ENCODE peak calls at places on chromosomes 12 and 14, in nine cellular contexts. One of them, this sample, is unnamed.
A peak's percentile ranks its signal among the peaks of the same experiment; 100 is the strongest.

GRCh38 chr12:26631846-26632245 is 201.1 kb downstream of the ITPR2 start:
- DNase-seq in ELR: peak; percentile 30
- DNase-seq in mucosa of descending colon: no peak
- DNase-seq in GM06990: no peak
- DNase-seq in heart left ventricle: no peak
- DNase-seq in AG09309: peak; percentile 73
- DNase-seq in foreskin melanocyte: no peak
- DNase-seq in EL: no peak
- DNase-seq in NCI-H774: no peak
- DNase-seq in this sample: no peak

GRCh38 chr14:98916036-98916435 is 356.0 kb downstream of the BCL11B start:
- DNase-seq in EL: no peak
- DNase-seq in mucosa of descending colon: no peak
- DNase-seq in heart left ventricle: no peak
- DNase-seq in GM06990: no peak
- DNase-seq in ELR: no peak
- DNase-seq in AG09309: no peak
- DNase-seq in NCI-H774: no peak
- DNase-seq in foreskin melanocyte: no peak
- DNase-seq in this sample: no peak

GRCh38 chr14:35879654-35880249 is 53.6 kb downstream of the BRMS1L start:
- DNase-seq in foreskin melanocyte: peak; percentile 20
- DNase-seq in heart left ventricle: no peak
- DNase-seq in ELR: peak; percentile 53
- DNase-seq in AG09309: no peak
- DNase-seq in EL: peak; percentile 17
- DNase-seq in NCI-H774: peak; percentile 16
- DNase-seq in GM06990: no peak
- DNase-seq in mucosa of descending colon: no peak
- DNase-seq in this sample: no peak

GRCh38 chr12:18898469-18898868 is 160.6 kb downstream of the CAPZA3 start:
- DNase-seq in ELR: peak; percentile 10
- DNase-seq in EL: peak; percentile 4
- DNase-seq in NCI-H774: no peak
- DNase-seq in GM06990: no peak
- DNase-seq in heart left ventricle: no peak
- DNase-seq in foreskin melanocyte: peak; percentile 11
- DNase-seq in mucosa of descending colon: no peak
- DNase-seq in AG09309: no peak
- DNase-seq in this sample: no peak

GRCh38 chr12:97535582-97535981 is 73.0 kb downstream of the RMST start:
- DNase-seq in ELR: no peak
- DNase-seq in NCI-H774: no peak
- DNase-seq in GM06990: no peak
- DNase-seq in heart left ventricle: no peak
- DNase-seq in foreskin melanocyte: no peak
- DNase-seq in mucosa of descending colon: no peak
- DNase-seq in EL: no peak
- DNase-seq in AG09309: no peak
- DNase-seq in this sample: no peak

GRCh38 chr12:75724913-75725312 is 213.5 kb upstream of the KRR1 start:
- DNase-seq in ELR: peak; percentile 93
- DNase-seq in GM06990: no peak
- DNase-seq in mucosa of descending colon: no peak
- DNase-seq in AG09309: peak; percentile 44
- DNase-seq in EL: peak; percentile 91
- DNase-seq in NCI-H774: peak; percentile 21
- DNase-seq in foreskin melanocyte: peak; percentile 90
- DNase-seq in heart left ventricle: peak; percentile 48
- DNase-seq in this sample: peak; percentile 54

GRCh38 chr12:48717252-48717695 is 767 bp upstream of the CCNT1 start:
- DNase-seq in NCI-H774: no peak
- DNase-seq in ELR: peak; percentile 13
- DNase-seq in AG09309: no peak
- DNase-seq in mucosa of descending colon: no peak
- DNase-seq in GM06990: peak; percentile 54
- DNase-seq in foreskin melanocyte: peak; percentile 13
- DNase-seq in EL: peak; percentile 11
- DNase-seq in heart left ventricle: no peak
- DNase-seq in this sample: no peak

GRCh38 chr12:120466560-120467315 is 2.8 kb downstream of the SRSF9 start:
- DNase-seq in foreskin melanocyte: no peak
- DNase-seq in mucosa of descending colon: peak; percentile 47
- DNase-seq in heart left ventricle: peak; percentile 45
- DNase-seq in ELR: peak; percentile 66
- DNase-seq in NCI-H774: no peak
- DNase-seq in GM06990: no peak
- DNase-seq in AG09309: no peak
- DNase-seq in EL: peak; percentile 62
- DNase-seq in this sample: no peak

GRCh38 chr12:52175411-52176350 is 16.1 kb downstream of the KRT80 start:
- DNase-seq in heart left ventricle: no peak
- DNase-seq in foreskin melanocyte: no peak
- DNase-seq in ELR: no peak
- DNase-seq in NCI-H774: peak; percentile 67
- DNase-seq in AG09309: no peak
- DNase-seq in EL: no peak
- DNase-seq in GM06990: no peak
- DNase-seq in mucosa of descending colon: no peak
- DNase-seq in this sample: peak; percentile 90

GRCh38 chr12:1582709-1583050 is 11.7 kb downstream of the FBXL14 start:
- DNase-seq in mucosa of descending colon: no peak
- DNase-seq in GM06990: no peak
- DNase-seq in AG09309: no peak
- DNase-seq in EL: no peak
- DNase-seq in foreskin melanocyte: no peak
- DNase-seq in heart left ventricle: no peak
- DNase-seq in ELR: no peak
- DNase-seq in NCI-H774: no peak
- DNase-seq in this sample: no peak

GRCh38 chr14:88129306-88130056 is 124.5 kb downstream of the GPR65 start:
- DNase-seq in EL: peak; percentile 76
- DNase-seq in NCI-H774: no peak
- DNase-seq in ELR: peak; percentile 39
- DNase-seq in GM06990: no peak
- DNase-seq in AG09309: peak; percentile 40
- DNase-seq in heart left ventricle: peak; percentile 25
- DNase-seq in foreskin melanocyte: no peak
- DNase-seq in mucosa of descending colon: no peak
- DNase-seq in this sample: no peak

GRCh38 chr14:67108230-67108629 is 81.0 kb upstream of the GARIN2 start:
- DNase-seq in foreskin melanocyte: no peak
- DNase-seq in NCI-H774: no peak
- DNase-seq in heart left ventricle: no peak
- DNase-seq in GM06990: no peak
- DNase-seq in mucosa of descending colon: no peak
- DNase-seq in ELR: no peak
- DNase-seq in EL: no peak
- DNase-seq in AG09309: no peak
- DNase-seq in this sample: no peak

GRCh38 chr12:56838602-56839488 is 75.7 kb downstream of the HSD17B6 start:
- DNase-seq in EL: no peak
- DNase-seq in NCI-H774: no peak
- DNase-seq in heart left ventricle: no peak
- DNase-seq in foreskin melanocyte: peak; percentile 20
- DNase-seq in mucosa of descending colon: no peak
- DNase-seq in ELR: no peak
- DNase-seq in AG09309: no peak
- DNase-seq in GM06990: no peak
- DNase-seq in this sample: no peak

GRCh38 chr12:133203344-133204263 is 22.3 kb downstream of the ZNF268 start:
- DNase-seq in foreskin melanocyte: no peak
- DNase-seq in mucosa of descending colon: no peak
- DNase-seq in heart left ventricle: no peak
- DNase-seq in EL: peak; percentile 5
- DNase-seq in NCI-H774: no peak
- DNase-seq in ELR: peak; percentile 34
- DNase-seq in AG09309: no peak
- DNase-seq in GM06990: no peak
- DNase-seq in this sample: no peak

GRCh38 chr14:27243360-27243759 is 645.5 kb upstream of the NOVA1 start:
- DNase-seq in mucosa of descending colon: no peak
- DNase-seq in EL: no peak
- DNase-seq in ELR: peak; percentile 39
- DNase-seq in NCI-H774: no peak
- DNase-seq in heart left ventricle: no peak
- DNase-seq in AG09309: no peak
- DNase-seq in foreskin melanocyte: no peak
- DNase-seq in GM06990: no peak
- DNase-seq in this sample: no peak

GRCh38 chr12:46522141-46522540 is 149.6 kb upstream of the SLC38A2 start:
- DNase-seq in NCI-H774: no peak
- DNase-seq in foreskin melanocyte: no peak
- DNase-seq in GM06990: no peak
- DNase-seq in mucosa of descending colon: no peak
- DNase-seq in heart left ventricle: no peak
- DNase-seq in AG09309: no peak
- DNase-seq in EL: no peak
- DNase-seq in ELR: peak; percentile 9
- DNase-seq in this sample: no peak

GRCh38 chr12:20364501-20364900 is 3.8 kb upstream of the PDE3A start:
- DNase-seq in EL: no peak
- DNase-seq in heart left ventricle: peak; percentile 48
- DNase-seq in NCI-H774: peak; percentile 77
- DNase-seq in foreskin melanocyte: no peak
- DNase-seq in AG09309: no peak
- DNase-seq in GM06990: no peak
- DNase-seq in mucosa of descending colon: no peak
- DNase-seq in ELR: no peak
- DNase-seq in this sample: peak; percentile 54

GRCh38 chr14:75224561-75224960 is 48.1 kb upstream of the TMED10 start:
- DNase-seq in AG09309: no peak
- DNase-seq in GM06990: no peak
- DNase-seq in EL: no peak
- DNase-seq in ELR: peak; percentile 20
- DNase-seq in foreskin melanocyte: no peak
- DNase-seq in mucosa of descending colon: no peak
- DNase-seq in heart left ventricle: no peak
- DNase-seq in NCI-H774: no peak
- DNase-seq in this sample: no peak

GRCh38 chr14:55071051-55071450 is 19.6 kb downstream of the MAPK1IP1L start:
- DNase-seq in EL: peak; percentile 67
- DNase-seq in GM06990: no peak
- DNase-seq in ELR: peak; percentile 56
- DNase-seq in AG09309: no peak
- DNase-seq in NCI-H774: no peak
- DNase-seq in foreskin melanocyte: no peak
- DNase-seq in mucosa of descending colon: no peak
- DNase-seq in heart left ventricle: no peak
- DNase-seq in this sample: no peak

GRCh38 chr12:24111101-24111500 is 161.6 kb upstream of the SOX5 start:
- DNase-seq in ELR: peak; percentile 90
- DNase-seq in foreskin melanocyte: no peak
- DNase-seq in heart left ventricle: no peak
- DNase-seq in EL: peak; percentile 3
- DNase-seq in AG09309: no peak
- DNase-seq in mucosa of descending colon: no peak
- DNase-seq in GM06990: no peak
- DNase-seq in NCI-H774: no peak
- DNase-seq in this sample: no peak

GRCh38 chr12:68793436-68793835 is 14.5 kb upstream of the MDM2 start:
- DNase-seq in AG09309: no peak
- DNase-seq in NCI-H774: no peak
- DNase-seq in heart left ventricle: no peak
- DNase-seq in GM06990: no peak
- DNase-seq in EL: no peak
- DNase-seq in ELR: no peak
- DNase-seq in foreskin melanocyte: no peak
- DNase-seq in mucosa of descending colon: no peak
- DNase-seq in this sample: no peak

GRCh38 chr14:56474419-56475022 is 105.1 kb upstream of the TMEM260 start:
- DNase-seq in NCI-H774: no peak
- DNase-seq in heart left ventricle: no peak
- DNase-seq in foreskin melanocyte: peak; percentile 49
- DNase-seq in mucosa of descending colon: no peak
- DNase-seq in GM06990: no peak
- DNase-seq in EL: peak; percentile 35
- DNase-seq in ELR: peak; percentile 50
- DNase-seq in AG09309: no peak
- DNase-seq in this sample: no peak

GRCh38 chr14:88614218-88614907 is 51.5 kb downstream of the ZC3H14 start:
- DNase-seq in AG09309: peak; percentile 33
- DNase-seq in ELR: peak; percentile 74
- DNase-seq in GM06990: no peak
- DNase-seq in NCI-H774: no peak
- DNase-seq in heart left ventricle: no peak
- DNase-seq in EL: peak; percentile 80
- DNase-seq in foreskin melanocyte: no peak
- DNase-seq in mucosa of descending colon: no peak
- DNase-seq in this sample: no peak

This sample was measured in NCI-H510A.